ENCODE peak calls at places on chromosome 22, in ten cellular contexts. N is upper lobe of left lung, T is heart left ventricle, L is A549, C is body of pancreas, K is right lobe of liver, G is HCT116, U is HepG2, X is K562, Y is GM12878. E is an unnamed sample.

GRCh38 chr22:48993655-48994054 is 834.0 kb downstream of the BRD1 start:
- ATAC-seq in N (no peak), T (no peak), G (no peak), U (peak; percentile 54), X (no peak), C (no peak), Y (no peak), K (no peak), L (no peak), E (no peak)

GRCh38 chr22:47486569-47487312 is 724.3 kb downstream of the TBC1D22A start:
- ATAC-seq in G (no peak), C (no peak), U (no peak), K (no peak), N (peak; percentile 32), L (no peak), T (no peak), Y (no peak), X (no peak), E (no peak)

GRCh38 chr22:40679249-40679963 is at the start of gene MCHR1:
- ATAC-seq in U (peak; percentile 38), Y (no peak), L (no peak), C (no peak), N (no peak), X (no peak), T (no peak), K (peak; percentile 20), G (no peak), E (no peak)

GRCh38 chr22:24145446-24146189 is 35.7 kb upstream of the SUSD2 start:
- ATAC-seq in G (no peak), K (no peak), C (no peak), U (peak; percentile 26), N (no peak), T (peak; percentile 28), L (peak; percentile 39), Y (no peak), X (peak; percentile 49), E (peak; percentile 16)

GRCh38 chr22:20086763-20087162 is 6.7 kb downstream of the DGCR8 start:
- ATAC-seq in T (no peak), U (no peak), C (no peak), L (no peak), K (no peak), G (no peak), Y (no peak), X (no peak), N (no peak), E (no peak)

GRCh38 chr22:35538801-35539321 is 1.8 kb upstream of the RASD2 start:
- ATAC-seq in T (no peak), N (no peak), L (peak; percentile 67), Y (peak; percentile 52), K (peak; percentile 46), X (peak; percentile 40), C (no peak), G (peak; percentile 56), U (peak; percentile 57), E (no peak)

GRCh38 chr22:35140879-35141745 is 75.2 kb downstream of the ISX start:
- ATAC-seq in X (peak; percentile 88), U (no peak), C (no peak), Y (peak; percentile 89), T (no peak), L (no peak), N (no peak), G (peak; percentile 74), K (no peak), E (no peak)

GRCh38 chr22:20661473-20661872 is 112.4 kb upstream of the SERPIND1 start:
- ATAC-seq in G (no peak), Y (no peak), T (no peak), X (no peak), U (no peak), C (no peak), L (no peak), K (no peak), N (no peak), E (no peak)

GRCh38 chr22:20520093-20520511 is 12.7 kb downstream of the MED15 start:
- ATAC-seq in N (no peak), K (peak; percentile 37), L (peak; percentile 44), G (no peak), Y (no peak), U (no peak), T (peak; percentile 25), C (peak; percentile 21), X (no peak), E (no peak)

GRCh38 chr22:36435516-36436415 is 45.7 kb downstream of the TXN2 start:
- ATAC-seq in L (peak; percentile 9), Y (peak; percentile 84), T (no peak), N (peak; percentile 37), X (no peak), K (peak; percentile 78), C (peak; percentile 63), G (no peak), U (peak; percentile 77), E (peak; percentile 8)

GRCh38 chr22:44764974-44765373 is 12.6 kb downstream of the ARHGAP8 start:
- ATAC-seq in T (no peak), C (no peak), N (peak; percentile 16), Y (no peak), L (no peak), U (no peak), K (no peak), X (no peak), G (no peak), E (no peak)

GRCh38 chr22:44736581-44737413 is 15.6 kb upstream of the ARHGAP8 start:
- ATAC-seq in G (no peak), Y (no peak), L (no peak), N (no peak), T (peak; percentile 35), U (peak; percentile 1), K (no peak), X (no peak), C (no peak), E (no peak)

DNA sequence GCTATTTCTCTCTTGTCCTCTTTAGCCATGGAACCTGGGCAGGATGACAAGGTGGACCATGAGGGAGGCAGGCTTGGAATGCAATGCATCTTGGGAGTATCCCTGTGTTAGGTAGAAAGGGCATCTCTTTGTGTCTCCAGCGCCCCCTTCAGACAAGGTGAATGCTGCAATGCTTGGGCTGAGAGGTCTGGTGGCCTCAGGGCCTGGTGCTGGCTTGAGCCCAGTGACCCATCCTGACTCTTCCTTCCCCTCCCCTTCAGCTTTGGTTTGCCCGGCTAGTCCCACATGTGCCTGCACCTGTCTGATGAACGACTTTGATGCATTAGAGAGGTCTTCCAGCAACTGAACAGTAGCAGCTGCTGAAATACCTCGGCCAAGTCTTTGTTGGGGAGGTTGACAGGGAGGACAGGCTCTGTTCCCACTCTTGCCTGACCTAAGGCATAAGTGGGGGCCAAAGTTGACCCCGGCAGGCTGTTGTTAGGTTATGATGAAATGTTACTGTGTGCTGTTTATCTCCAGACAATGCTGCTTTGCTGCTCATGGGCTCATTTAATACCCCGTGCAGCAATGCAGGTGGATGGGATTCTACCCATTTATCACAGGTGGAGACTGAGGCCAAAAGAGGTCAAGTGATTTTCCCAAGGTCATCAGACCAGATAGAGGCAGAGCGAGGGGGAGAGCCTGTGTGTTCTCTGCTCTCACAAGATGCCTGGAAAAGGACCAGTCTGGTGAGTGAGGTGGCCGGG is 22.5 kb downstream of the MYO18B start:
- ATAC-seq in T (no peak), U (no peak), N (no peak), G (peak; percentile 50), C (no peak), K (no peak), X (no peak), L (no peak), Y (no peak), E (no peak)
- TF ChIP-seq CTCF in T (no peak), U (peak; percentile 44), N (no peak), G (peak; percentile 48), C (no peak), K (no peak), X (peak; percentile 17), L (no peak), Y (no peak), E (no peak)

GRCh38 chr22:31676700-31677099 is 14.7 kb upstream of the PISD start:
- ATAC-seq in C (peak; percentile 100), T (peak; percentile 100), L (peak; percentile 100), U (no peak), Y (peak; percentile 100), G (peak; percentile 100), N (peak; percentile 100), K (peak; percentile 100), X (no peak), E (peak; percentile 99)
- TF ChIP-seq POLR2A in C (peak; percentile 72), T (peak; percentile 37), L (no peak), U (no peak), Y (peak; percentile 74), G (no peak), N (peak; percentile 38), K (peak; percentile 43), X (no peak), E (no peak)

DNA sequence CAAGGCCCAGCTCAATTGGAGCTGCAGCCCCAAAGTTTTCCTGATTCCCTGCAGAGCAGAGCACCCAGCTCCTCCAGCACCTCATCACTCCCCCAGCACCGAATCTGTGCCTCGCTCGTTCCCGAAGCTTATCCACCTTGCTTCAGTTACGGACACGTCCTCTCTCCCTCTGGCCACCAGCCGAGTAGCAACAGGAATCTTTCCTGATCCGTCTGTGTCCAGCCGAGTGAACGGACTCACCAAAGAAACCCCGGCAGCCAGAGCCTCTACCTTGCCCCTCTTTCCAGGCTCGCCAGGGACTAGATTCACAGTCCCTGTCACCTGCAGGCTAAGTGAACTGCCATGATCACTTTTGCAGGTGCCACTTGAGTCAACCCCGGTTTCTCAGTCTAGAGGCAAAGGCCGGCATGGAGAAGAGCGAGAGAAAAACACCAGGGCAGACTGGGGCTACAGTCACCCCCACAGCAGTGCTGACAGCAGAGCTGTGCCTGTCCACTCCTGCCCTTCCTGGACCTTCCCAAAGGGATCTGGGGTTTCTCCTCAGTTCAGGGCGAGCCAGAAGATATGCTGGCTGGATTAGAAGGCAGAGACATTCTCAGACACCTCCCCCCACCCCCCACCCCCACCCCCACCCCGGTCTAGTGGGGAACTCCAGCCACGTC is 32.3 kb downstream of the BID start:
- ATAC-seq in X (peak; percentile 59), G (peak; percentile 26), N (no peak), K (no peak), C (no peak), L (peak; percentile 52), T (no peak), U (peak; percentile 40), Y (peak; percentile 57), E (no peak)
- TF ChIP-seq CTCF in X (no peak), G (no peak), N (no peak), K (no peak), C (no peak), L (no peak), T (no peak), U (no peak), Y (no peak), E (no peak)

GRCh38 chr22:22717723-22718122 is 73.3 kb downstream of the GGTLC2 start:
- ATAC-seq in N (no peak), T (no peak), U (no peak), C (no peak), X (no peak), L (no peak), Y (no peak), G (no peak), K (no peak), E (no peak)

GRCh38 chr22:22716136-22716535 is 71.7 kb downstream of the GGTLC2 start:
- ATAC-seq in C (no peak), U (no peak), K (no peak), L (no peak), N (no peak), X (no peak), Y (no peak), T (no peak), G (no peak), E (no peak)

GRCh38 chr22:22720201-22720723 is 75.8 kb downstream of the GGTLC2 start:
- ATAC-seq in L (peak; percentile 55), Y (peak; percentile 84), X (peak; percentile 97), K (peak; percentile 87), C (peak; percentile 47), T (peak; percentile 39), U (peak; percentile 93), N (peak; percentile 79), G (peak; percentile 97), E (no peak)

GRCh38 chr22:22721681-22722309 is 77.4 kb downstream of the GGTLC2 start:
- ATAC-seq in G (no peak), T (no peak), L (no peak), C (no peak), N (peak; percentile 62), X (no peak), K (peak; percentile 62), Y (peak; percentile 44), U (no peak), E (no peak)

GRCh38 chr22:22720724-22721261 is 76.4 kb downstream of the GGTLC2 start:
- ATAC-seq in C (no peak), L (no peak), N (peak; percentile 83), T (peak; percentile 24), U (peak; percentile 54), Y (peak; percentile 96), K (peak; percentile 69), X (peak; percentile 60), G (peak; percentile 62), E (peak; percentile 50)
- TF ChIP-seq POLR2A in C (no peak), L (no peak), N (no peak), T (no peak), U (no peak), Y (no peak), K (no peak), X (no peak), G (no peak), E (no peak)